ENCODE peak calls at places on chromosomes 12 and 14, in seven cellular contexts. S, Q, X, Z, H, M and R are unnamed samples.

GRCh38 chr14:24861083-24861630 is 188.8 kb downstream of the STXBP6 start:
- DNase-seq in S (no peak), Q (peak), Z (peak), M (no peak), X (no peak), H (no peak), R (peak)

GRCh38 chr14:102184678-102185040 is 45.0 kb downstream of the WDR20 start:
- DNase-seq in X (no peak), Q (no peak), M (no peak), H (no peak), S (peak), Z (no peak), R (no peak)

GRCh38 chr14:58414845-58415244 is 12.5 kb downstream of the TIMM9 start:
- DNase-seq in M (no peak), H (no peak), Z (no peak), Q (no peak), S (peak), X (no peak), R (no peak)

GRCh38 chr14:105914738-105915385 is 388.5 kb downstream of the TMEM121 start:
- DNase-seq in Z (no peak), M (no peak), X (no peak), Q (no peak), H (no peak), S (no peak), R (no peak)

GRCh38 chr12:114405449-114406271 is at the start of gene TBX5:
- DNase-seq in S (peak), Q (no peak), X (no peak), H (peak), Z (peak), M (no peak), R (peak)

GRCh38 chr14:61589691-61590521 is 105.4 kb upstream of the HIF1A start:
- DNase-seq in S (peak), H (no peak), Z (no peak), Q (no peak), X (no peak), M (no peak), R (no peak)

GRCh38 chr14:93788557-93789365 is 476 bp upstream of the PRIMA1 start:
- DNase-seq in X (no peak), S (peak), H (no peak), Z (peak), M (no peak), Q (no peak), R (peak)

GRCh38 chr14:81826080-81826479 is 292.4 kb upstream of the SEL1L start:
- DNase-seq in H (no peak), X (no peak), Q (no peak), M (no peak), S (peak), Z (no peak), R (no peak)

GRCh38 chr14:90676859-90677258 is 139.4 kb downstream of the TTC7B start:
- DNase-seq in S (no peak), M (no peak), Q (no peak), X (no peak), H (no peak), Z (peak), R (no peak)

GRCh38 chr14:90522585-90523191 is 125.9 kb downstream of the CALM1 start:
- DNase-seq in Q (peak), S (no peak), X (no peak), Z (peak), M (no peak), H (no peak), R (no peak)

GRCh38 chr14:103709814-103710213 is 5.4 kb downstream of the XRCC3 start:
- DNase-seq in M (no peak), Q (peak), X (no peak), Z (no peak), H (no peak), S (no peak), R (no peak)

GRCh38 chr14:23454445-23454856 is 15.1 kb upstream of the NGDN start:
- DNase-seq in Z (no peak), X (no peak), Q (no peak), H (no peak), M (no peak), S (no peak), R (no peak)

GRCh38 chr14:78606111-78606510 is 435.9 kb downstream of the NRXN3 start:
- DNase-seq in Z (peak), H (no peak), X (no peak), Q (no peak), M (no peak), S (no peak), R (peak)

GRCh38 chr14:96762650-96763049 is 34.5 kb upstream of the VRK1 start:
- DNase-seq in Z (peak), H (peak), M (peak), X (no peak), S (peak), Q (no peak), R (peak)

GRCh38 chr12:42326466-42327226 is 679 bp downstream of the PPHLN1 start:
- DNase-seq in Z (peak), H (no peak), Q (no peak), S (no peak), X (peak), M (no peak), R (peak)

GRCh38 chr14:77543240-77543551 is 44.6 kb upstream of the ISM2 start:
- DNase-seq in X (no peak), H (no peak), M (no peak), S (no peak), Z (no peak), Q (no peak), R (no peak)

GRCh38 chr12:62933220-62933870 is 1.6 kb downstream of the PPM1H start:
- DNase-seq in Q (peak), X (no peak), M (no peak), Z (no peak), H (no peak), S (peak), R (peak)

GRCh38 chr14:106308839-106309389 is 782.5 kb downstream of the TMEM121 start:
- DNase-seq in S (peak), Z (peak), M (peak), Q (peak), H (peak), X (peak), R (no peak)

GRCh38 chr12:84842406-84843013 is 70.1 kb downstream of the SLC6A15 start:
- DNase-seq in Q (no peak), H (peak), X (no peak), S (peak), Z (peak), M (no peak), R (peak)

GRCh38 chr14:61585598-61586538 is 109.4 kb upstream of the HIF1A start:
- DNase-seq in Z (peak), Q (peak), H (no peak), X (no peak), M (no peak), S (no peak), R (peak)

GRCh38 chr12:70080577-70080976 is 162.7 kb upstream of the CNOT2 start:
- DNase-seq in Z (no peak), X (no peak), Q (no peak), H (no peak), S (no peak), M (no peak), R (no peak)

GRCh38 chr12:27780612-27781408 is 774 bp upstream of the MANSC4 start:
- DNase-seq in Z (peak), M (no peak), H (no peak), Q (no peak), S (peak), X (no peak), R (peak)

GRCh38 chr12:24069532-24070395 is 120.3 kb upstream of the SOX5 start:
- DNase-seq in Q (no peak), M (no peak), X (no peak), S (peak), Z (no peak), H (no peak), R (no peak)

GRCh38 chr12:128994869-128995268 is 141.6 kb downstream of the GLT1D1 start:
- DNase-seq in M (no peak), H (no peak), X (no peak), Q (no peak), Z (no peak), S (no peak), R (no peak)

GRCh38 chr14:55850803-55851202 is 267.4 kb upstream of the PELI2 start:
- DNase-seq in X (no peak), S (no peak), Q (no peak), Z (peak), H (no peak), M (no peak), R (peak)

GRCh38 chr12:79618848-79619404 is 71.8 kb downstream of the PAWR start:
- DNase-seq in X (no peak), M (no peak), H (no peak), Q (no peak), Z (peak), S (no peak), R (no peak)

GRCh38 chr12:123097521-123098084 is 53.3 kb downstream of the PITPNM2 start:
- DNase-seq in M (no peak), Q (no peak), H (no peak), S (no peak), Z (no peak), X (no peak), R (no peak)

GRCh38 chr12:50066402-50066801 is 9.0 kb downstream of the ASIC1 start:
- DNase-seq in Q (no peak), S (peak), M (no peak), X (no peak), H (no peak), Z (peak), R (peak)

GRCh38 chr12:607541-608001 is 55.7 kb downstream of the NINJ2 start:
- DNase-seq in X (no peak), S (peak), Z (no peak), M (no peak), H (no peak), Q (no peak), R (no peak)

GRCh38 chr14:101810897-101811620 is 49.5 kb downstream of the PPP2R5C start:
- DNase-seq in X (no peak), H (no peak), Z (peak), S (no peak), Q (no peak), M (no peak), R (no peak)

GRCh38 chr12:13203028-13203922 is 6.7 kb downstream of the EMP1 start:
- DNase-seq in M (no peak), Z (peak), Q (no peak), X (no peak), H (peak), S (peak), R (no peak)

GRCh38 chr12:66467932-66468331 is 165.6 kb downstream of the HELB start:
- DNase-seq in S (no peak), H (no peak), Z (peak), Q (no peak), X (no peak), M (no peak), R (peak)

GRCh38 chr12:84955298-84955697 is 42.7 kb upstream of the SLC6A15 start:
- DNase-seq in Q (no peak), M (no peak), Z (peak), S (no peak), X (no peak), H (no peak), R (no peak)

GRCh38 chr12:110006115-110006514 is 6.9 kb downstream of the ANKRD13A start:
- DNase-seq in Q (no peak), Z (no peak), H (no peak), S (no peak), X (no peak), M (no peak), R (no peak)

GRCh38 chr14:59836116-59836515 is 34.5 kb downstream of the RTN1 start:
- DNase-seq in X (no peak), S (no peak), H (no peak), Z (no peak), M (no peak), Q (no peak), R (no peak)

GRCh38 chr14:50363734-50364113 is 33.0 kb downstream of the CDKL1 start:
- DNase-seq in H (peak), S (no peak), M (peak), Q (no peak), Z (peak), X (peak), R (peak)

GRCh38 chr12:69330475-69331473 is 17.4 kb upstream of the LYZ start:
- DNase-seq in M (peak), H (peak), X (peak), Q (peak), Z (peak), S (peak), R (no peak)

GRCh38 chr12:119208626-119209061 is 29.9 kb downstream of the HSPB8 start:
- DNase-seq in S (no peak), Z (peak), H (no peak), M (no peak), Q (no peak), X (no peak), R (peak)

GRCh38 chr12:23523339-23523738 is 426.1 kb downstream of the SOX5 start:
- DNase-seq in H (no peak), Q (no peak), S (no peak), Z (no peak), M (no peak), X (no peak), R (no peak)

GRCh38 chr14:60722836-60723217 is 1.3 kb downstream of the SIX4 start:
- DNase-seq in M (no peak), Q (peak), H (peak), X (no peak), Z (peak), S (peak), R (peak)